ENCODE peak calls at places on chromosomes 12 and 14, in nine cellular contexts. V, A, G, H, K, P, E, M and J are unnamed samples. For H3K27me3 and H3K9me3, the result is how much of the 10 kb centered on the place peaks cover.

GRCh38 chr14:56244138-56244789 is 126.1 kb downstream of the PELI2 start:
- DNase-seq in A (no peak), K (no peak), E (no peak), M (no peak), G (peak), P (no peak), V (no peak), H (no peak), J (no peak)

GRCh38 chr12:126762150-126762549 is 1504.8 kb upstream of the TMEM132C start:
- DNase-seq in M (no peak), H (no peak), G (no peak), V (no peak), E (no peak), P (no peak), K (no peak), A (no peak), J (no peak)

GRCh38 chr12:16605666-16606116 is 271 bp downstream of the LMO3 start:
- DNase-seq in M (peak), K (peak), P (no peak), G (peak), A (no peak), V (no peak), E (no peak), H (peak), J (no peak)

GRCh38 chr12:80262372-80263170 is 163.2 kb downstream of the OTOGL start:
- DNase-seq in H (no peak), A (no peak), P (no peak), E (no peak), G (peak), V (no peak), K (no peak), M (no peak), J (no peak)

GRCh38 chr12:31234053-31234835 is 91.7 kb downstream of the SINHCAF start:
- DNase-seq in P (no peak), H (no peak), V (no peak), A (no peak), K (no peak), G (no peak), M (no peak), E (no peak), J (no peak)

GRCh38 chr14:99514552-99515300 is 33.5 kb downstream of the CCNK start:
- DNase-seq in V (peak), A (no peak), K (no peak), E (peak), H (no peak), P (peak), G (no peak), M (no peak), J (no peak)

GRCh38 chr14:68160779-68161546 is 341.4 kb downstream of the RAD51B start:
- DNase-seq in E (no peak), P (no peak), H (no peak), K (no peak), G (no peak), A (no peak), M (no peak), V (no peak), J (no peak)

GRCh38 chr14:64758711-64759554 is 54.7 kb downstream of the PLEKHG3 start:
- DNase-seq in H (no peak), P (peak), V (peak), E (peak), K (no peak), M (no peak), A (no peak), G (peak), J (peak)

GRCh38 chr12:29225834-29226233 is 76.8 kb downstream of the FAR2 start:
- DNase-seq in P (no peak), K (no peak), A (no peak), E (no peak), V (no peak), H (no peak), M (no peak), G (no peak), J (no peak)

GRCh38 chr14:90556050-90556477 is 159.2 kb downstream of the CALM1 start:
- DNase-seq in P (no peak), H (peak), V (peak), M (no peak), A (peak), G (no peak), E (peak), K (no peak), J (no peak)

GRCh38 chr12:89733579-89734201 is 25.1 kb upstream of the ATP2B1 start:
- DNase-seq in E (no peak), K (no peak), M (no peak), P (no peak), V (no peak), H (no peak), G (peak), A (no peak), J (no peak)

GRCh38 chr12:79098530-79098929 is 234.0 kb downstream of the SYT1 start:
- DNase-seq in G (no peak), E (no peak), P (no peak), V (no peak), M (no peak), K (no peak), H (no peak), A (no peak), J (no peak)

GRCh38 chr14:99564256-99564902 is 39.6 kb downstream of the CCDC85C start:
- DNase-seq in G (peak), H (peak), E (peak), K (no peak), A (peak), V (peak), P (peak), M (no peak), J (no peak)

GRCh38 chr12:114241973-114242434 is 163.9 kb downstream of the TBX5 start:
- DNase-seq in A (no peak), V (no peak), P (no peak), M (no peak), H (no peak), K (no peak), E (no peak), G (no peak), J (peak)

GRCh38 chr12:110547090-110547489 is 36.0 kb downstream of the PPTC7 start:
- DNase-seq in G (no peak), M (no peak), A (no peak), V (no peak), E (no peak), P (no peak), K (no peak), H (no peak), J (no peak)

GRCh38 chr12:123732251-123732650 is 20.1 kb downstream of the ATP6V0A2 start:
- DNase-seq in M (no peak), V (no peak), G (no peak), K (no peak), H (no peak), P (no peak), E (no peak), A (no peak), J (no peak)

GRCh38 chr12:119980247-119980646 is 8.8 kb upstream of the BICDL1 start:
- DNase-seq in P (no peak), V (no peak), M (no peak), G (no peak), H (no peak), E (no peak), K (no peak), A (no peak), J (no peak)

GRCh38 chr14:67620217-67620789 is 583 bp downstream of the ARG2 start:
- DNase-seq in M (no peak), V (peak), A (peak), K (no peak), E (peak), G (peak), P (peak), H (peak), J (peak)

GRCh38 chr12:115341442-115341841 is 657.5 kb upstream of the TBX3 start:
- DNase-seq in G (peak), V (peak), H (peak), P (peak), K (no peak), M (peak), A (peak), E (peak), J (no peak)

GRCh38 chr12:112904571-112904970 is 2.2 kb upstream of the OAS1 start:
- DNase-seq in E (no peak), A (no peak), M (no peak), K (no peak), H (no peak), V (no peak), G (no peak), P (no peak), J (no peak)

GRCh38 chr12:42336286-42336685 is 10.3 kb downstream of the PPHLN1 start:
- DNase-seq in G (no peak), H (no peak), K (no peak), E (no peak), M (no peak), V (no peak), P (no peak), A (no peak), J (no peak)

GRCh38 chr12:99067171-99067785 is 422.2 kb downstream of the APAF1 start:
- DNase-seq in K (no peak), V (no peak), M (no peak), E (no peak), A (no peak), G (no peak), H (no peak), P (no peak), J (no peak)

GRCh38 chr12:108826115-108826806 is 31.1 kb downstream of the SSH1 start:
- DNase-seq in G (peak), V (peak), H (peak), K (no peak), P (peak), A (peak), M (no peak), E (no peak), J (no peak)

DNA sequence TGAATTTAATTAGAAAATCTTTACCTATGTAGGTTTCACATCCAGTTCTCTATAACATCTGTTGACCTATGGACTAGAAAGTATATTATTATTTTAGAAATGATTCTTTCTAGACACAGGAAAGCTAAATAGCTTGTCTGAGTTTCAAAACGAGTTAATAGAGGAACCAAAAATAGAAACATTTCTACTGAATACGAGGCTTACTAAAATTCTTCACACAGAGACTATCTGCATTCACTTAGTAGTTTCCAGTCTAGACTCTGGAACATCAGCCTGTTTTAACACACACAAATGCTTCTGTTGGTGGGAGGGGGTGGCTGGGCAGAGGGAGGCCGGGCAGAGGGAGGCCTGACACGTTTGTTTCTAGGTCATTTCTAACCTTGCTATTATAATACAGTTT is 29.7 kb downstream of the RGS6 start:
- DNase-seq in H (no peak), V (no peak), A (no peak), M (no peak), P (no peak), E (no peak), G (no peak), K (no peak), J (no peak)
- H3K27me3 ChIP-seq in H (under half), V (under half), A (under half), M (under half), P (under half), E (under half), G (under half), K (under half), J (under half)

DNA sequence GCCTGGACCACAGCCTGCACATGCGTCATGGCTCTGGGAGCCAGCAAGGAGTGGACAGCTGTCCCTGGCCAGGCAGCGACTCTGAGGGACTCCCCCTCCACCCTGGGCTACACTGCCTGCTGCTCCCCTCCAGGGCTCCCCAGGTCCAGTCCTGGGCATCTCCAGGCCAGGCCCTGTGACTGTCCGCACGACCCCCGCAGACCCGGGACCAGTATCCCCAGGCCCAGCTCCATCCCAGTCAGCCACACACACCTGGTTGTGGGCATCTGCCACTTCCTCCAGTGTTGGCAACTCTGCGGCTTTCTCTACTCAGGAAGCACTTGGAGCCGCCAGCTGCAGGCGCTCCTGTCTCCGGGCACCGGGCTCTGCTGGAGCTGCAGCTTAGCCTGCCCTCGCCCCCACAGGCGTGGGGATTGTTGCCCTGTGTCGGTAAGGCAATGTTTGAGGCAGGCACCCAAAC is 2.4 kb downstream of the ULK1 start:
- DNase-seq in E (no peak), M (no peak), H (no peak), A (no peak), K (no peak), G (no peak), P (no peak), V (no peak), J (no peak)
- TF ChIP-seq CTCF in E (no peak), M (no peak), H (no peak), A (no peak), K (no peak), G (no peak), P (no peak), V (no peak), J (no peak)

DNA sequence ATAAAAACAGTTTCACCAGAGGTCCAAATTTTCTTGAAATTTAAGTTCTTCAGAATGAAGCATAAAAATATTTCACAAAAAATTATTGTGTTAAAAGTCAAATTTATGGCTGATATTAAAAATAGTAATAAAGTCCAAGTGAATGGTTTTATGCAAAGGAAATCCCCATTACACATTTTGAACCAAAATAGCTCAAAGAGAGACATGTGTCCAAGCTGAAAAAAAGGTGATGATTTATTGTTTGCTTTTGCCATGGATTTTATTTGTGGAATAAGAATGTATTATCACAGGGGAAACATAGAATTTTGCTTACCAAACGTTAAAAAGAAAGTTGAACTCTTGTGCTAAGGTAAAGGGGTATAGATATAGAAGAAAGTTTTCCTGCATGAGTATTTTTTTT is 4.6 kb downstream of the FOXG1 start:
- DNase-seq in A (no peak), V (no peak), K (no peak), P (no peak), E (no peak), G (no peak), H (no peak), M (no peak), J (no peak)
- H3K9me3 ChIP-seq in A (under half), V (under half), K (under half), P (under half), E (under half), G (under half), H (under half), M (under half), J (under half)

GRCh38 chr14:51327376-51327775 is 87.3 kb downstream of the TMX1 start:
- DNase-seq in A (no peak), K (no peak), E (no peak), M (no peak), G (peak), V (no peak), P (no peak), H (no peak), J (no peak)
- H3K27me3 ChIP-seq in A (under half), K (under half), E (under half), M (under half), G (under half), V (under half), P (under half), H (under half), J (under half)

DNA sequence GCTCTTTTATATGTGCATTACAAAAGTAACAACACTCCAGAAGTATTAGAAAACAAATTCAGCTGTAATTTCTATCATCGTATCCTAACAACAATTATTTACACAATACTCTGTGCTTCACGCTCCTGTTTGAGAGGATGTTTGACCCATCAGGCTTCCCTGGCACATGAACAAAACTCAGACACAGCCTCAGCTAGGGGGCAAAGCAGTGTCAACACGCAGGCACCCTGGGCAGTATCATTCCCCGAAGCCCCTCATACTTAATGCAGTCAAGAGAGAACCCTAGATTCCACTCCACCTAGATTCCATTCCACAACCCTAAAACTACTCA is 15.4 kb downstream of the MANSC1 start:
- DNase-seq in H (no peak), E (no peak), K (no peak), V (no peak), G (no peak), A (no peak), P (no peak), M (no peak), J (no peak)
- TF ChIP-seq CTCF in H (no peak), E (no peak), K (peak), V (peak), G (no peak), A (no peak), P (no peak), M (no peak), J (no peak)

GRCh38 chr14:27506272-27506671 is 908.4 kb upstream of the NOVA1 start:
- DNase-seq in E (no peak), V (no peak), M (no peak), H (no peak), G (no peak), A (no peak), K (peak), P (no peak), J (no peak)
- H3K9me3 ChIP-seq in E (under half), V (under half), M (under half), H (under half), G (under half), A (under half), K (under half), P (under half), J (under half)

DNA sequence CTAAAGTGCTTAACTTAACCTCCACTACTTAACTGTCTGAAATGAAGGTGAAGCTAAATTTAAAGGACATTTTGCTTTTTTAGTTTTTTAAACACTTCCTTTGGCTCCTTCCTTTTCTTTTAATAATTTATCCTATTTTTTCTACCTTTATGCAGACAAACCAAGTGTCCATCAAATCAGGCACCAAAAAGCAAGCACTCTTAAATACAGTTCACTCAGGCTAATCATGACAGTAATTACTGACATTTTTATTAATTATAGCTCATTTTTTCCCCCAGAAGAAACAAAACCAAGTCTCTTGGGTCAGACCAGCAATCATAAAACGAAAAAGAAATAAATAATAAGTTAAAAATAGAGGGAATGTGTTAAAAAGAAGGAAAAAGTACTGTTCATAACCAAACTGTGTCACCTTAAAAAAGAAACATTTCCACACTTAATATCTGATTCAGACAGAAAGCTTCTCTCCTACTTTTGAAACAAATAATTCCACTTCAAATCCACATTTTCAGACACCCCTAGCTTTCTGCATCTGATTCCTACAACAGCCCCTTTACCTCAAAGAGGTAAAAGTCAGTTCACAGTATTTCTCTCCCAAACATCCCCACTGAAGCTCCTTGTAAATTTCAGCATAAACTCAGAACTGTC is 5.5 kb upstream of the CCND2 start:
- DNase-seq in H (no peak), V (no peak), K (no peak), G (no peak), P (no peak), A (no peak), E (no peak), M (no peak), J (no peak)
- H3K27me3 ChIP-seq in H (under half), V (under half), K (under half), G (half or more), P (under half), A (under half), E (under half), M (under half), J (under half)

GRCh38 chr12:88228720-88229119 is 86.6 kb downstream of the TMTC3 start:
- DNase-seq in G (no peak), E (no peak), P (no peak), H (no peak), M (no peak), A (no peak), K (no peak), V (no peak), J (no peak)
- TF ChIP-seq CTCF in G (no peak), E (no peak), P (no peak), H (no peak), M (no peak), A (no peak), K (no peak), V (no peak), J (no peak)

GRCh38 chr14:106287506-106287905 is 761.1 kb downstream of the TMEM121 start:
- DNase-seq in E (no peak), G (no peak), M (no peak), H (no peak), K (no peak), V (no peak), A (no peak), P (no peak), J (no peak)
- H3K9me3 ChIP-seq in E (under half), G (under half), M (under half), H (under half), K (under half), V (under half), A (under half), P (under half), J (under half)